ENCODE peak calls at places on chromosomes 5 and 9, in five cellular contexts. Y is body of pancreas, S is fibroblast of pulmonary artery, O is HCT116, X is endothelial cell. K is an unnamed sample.

GRCh38 chr9:98215266-98215665 is 22.8 kb upstream of the CORO2A start:
- DNase-seq in O (no peak), X (no peak), S (no peak), Y (no peak), K (no peak)

GRCh38 chr5:172403822-172404221 is 50.5 kb downstream of the SH3PXD2B start:
- DNase-seq in Y (no peak), X (no peak), S (no peak), O (no peak), K (no peak)

GRCh38 chr5:158406884-158407790 is 548.2 kb upstream of the CLINT1 start:
- DNase-seq in Y (no peak), X (no peak), S (peak; percentile 78), O (no peak), K (no peak)

GRCh38 chr5:1009359-1010180 is 968 bp downstream of the NKD2 start:
- DNase-seq in S (no peak), X (no peak), O (no peak), Y (peak; percentile 8), K (peak; percentile 45)

GRCh38 chr9:116337015-116337414 is 183.4 kb downstream of the PAPPA start:
- DNase-seq in S (peak; percentile 47), O (no peak), X (no peak), Y (no peak), K (no peak)

GRCh38 chr5:169263591-169263990 is 37.3 kb downstream of the SLIT3 start:
- DNase-seq in S (no peak), O (no peak), X (no peak), Y (no peak), K (no peak)

GRCh38 chr5:88544616-88545150 is 276.0 kb upstream of the TMEM161B start:
- DNase-seq in O (no peak), S (no peak), Y (no peak), X (no peak), K (no peak)

GRCh38 chr9:20472646-20473045 is 149.7 kb downstream of the MLLT3 start:
- DNase-seq in S (no peak), Y (no peak), X (no peak), O (no peak), K (no peak)

GRCh38 chr9:108477538-108478006 is 378.2 kb downstream of the ACTL7B start:
- DNase-seq in X (no peak), O (no peak), Y (no peak), S (peak; percentile 88), K (no peak)

GRCh38 chr5:175681045-175681974 is 23.4 kb downstream of the HRH2 start:
- DNase-seq in Y (no peak), X (no peak), O (no peak), S (no peak), K (no peak)

GRCh38 chr9:129141066-129142041 is 30.1 kb downstream of the PTPA start:
- DNase-seq in X (no peak), S (peak; percentile 97), O (no peak), Y (peak; percentile 51), K (peak; percentile 74)

GRCh38 chr9:4769321-4770080 is 23.2 kb upstream of the RCL1 start:
- DNase-seq in Y (no peak), S (peak; percentile 70), O (no peak), X (no peak), K (no peak)

GRCh38 chr5:104800440-104801048 is 1238.0 kb upstream of the NUDT12 start:
- DNase-seq in S (no peak), Y (peak; percentile 41), X (peak; percentile 30), O (peak; percentile 3), K (no peak)

GRCh38 chr5:178790371-178790770 is 59.9 kb upstream of the ZNF354A start:
- DNase-seq in O (no peak), S (no peak), Y (no peak), X (no peak), K (no peak)

GRCh38 chr9:123282343-123283047 is 14.1 kb upstream of the STRBP start:
- DNase-seq in X (no peak), O (peak; percentile 21), Y (peak; percentile 62), S (peak; percentile 4), K (no peak)

GRCh38 chr9:117091529-117091928 is 323.3 kb downstream of the ASTN2 start:
- DNase-seq in S (no peak), Y (no peak), X (no peak), O (no peak), K (no peak)

GRCh38 chr5:140259509-140259908 is 43.4 kb downstream of the PFDN1 start:
- DNase-seq in O (peak; percentile 76), Y (no peak), X (no peak), S (no peak), K (no peak)

GRCh38 chr5:35202319-35203111 is 27.8 kb downstream of the PRLR start:
- DNase-seq in X (peak; percentile 69), Y (peak; percentile 70), O (peak; percentile 36), S (peak; percentile 61), K (no peak)

GRCh38 chr9:105281926-105282325 is 37.5 kb downstream of the SLC44A1 start:
- DNase-seq in X (no peak), O (no peak), Y (no peak), S (no peak), K (no peak)

GRCh38 chr5:37045703-37046102 is 169.1 kb downstream of the NIPBL start:
- DNase-seq in X (no peak), Y (no peak), S (no peak), O (no peak), K (no peak)
- TF ChIP-seq CTCF in X (no peak), Y (no peak), S (no peak), O (no peak), K (no peak)

DNA sequence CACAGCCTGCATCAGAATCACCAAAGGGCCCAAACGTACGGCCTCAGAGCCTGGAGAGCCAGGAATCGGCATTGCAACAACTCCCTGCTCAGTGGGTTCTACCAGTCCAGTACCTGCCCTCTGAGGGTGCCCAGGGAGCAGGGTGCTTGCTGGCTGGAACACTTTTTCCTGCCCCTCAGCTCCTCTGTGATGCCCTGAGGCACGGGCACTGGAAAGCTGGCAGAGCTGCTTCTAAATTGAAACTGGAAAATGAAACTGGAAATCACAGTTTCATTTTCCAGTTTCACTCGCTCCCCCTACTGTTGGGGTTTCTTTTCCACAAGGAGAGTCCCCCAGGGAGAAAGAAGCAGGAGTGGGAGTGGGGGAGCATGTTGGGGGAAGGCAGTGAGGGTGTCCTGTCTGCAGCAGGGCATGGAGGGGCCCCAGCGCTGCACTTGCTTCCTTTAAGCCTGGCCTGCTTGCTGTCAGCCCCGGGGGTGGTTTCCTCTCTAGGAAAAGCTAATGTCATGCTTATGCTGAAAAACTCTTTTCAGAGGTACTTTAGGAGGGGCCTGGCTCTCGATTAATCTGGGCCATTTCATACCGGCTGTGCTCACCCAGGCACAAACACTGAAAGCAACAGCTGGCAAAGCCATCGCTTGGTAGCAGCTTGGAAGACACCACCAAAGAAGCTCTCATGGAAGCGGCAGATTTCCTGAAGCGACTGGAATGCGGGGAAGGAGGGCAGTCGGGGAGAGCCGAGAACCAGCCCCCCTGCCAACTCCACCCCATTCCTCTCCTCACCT is 26.2 kb downstream of the IRF1 start:
- DNase-seq in S (no peak), X (no peak), Y (no peak), O (no peak), K (no peak)
- TF ChIP-seq CTCF in S (peak; percentile 15), X (no peak), Y (no peak), O (no peak), K (no peak)

DNA sequence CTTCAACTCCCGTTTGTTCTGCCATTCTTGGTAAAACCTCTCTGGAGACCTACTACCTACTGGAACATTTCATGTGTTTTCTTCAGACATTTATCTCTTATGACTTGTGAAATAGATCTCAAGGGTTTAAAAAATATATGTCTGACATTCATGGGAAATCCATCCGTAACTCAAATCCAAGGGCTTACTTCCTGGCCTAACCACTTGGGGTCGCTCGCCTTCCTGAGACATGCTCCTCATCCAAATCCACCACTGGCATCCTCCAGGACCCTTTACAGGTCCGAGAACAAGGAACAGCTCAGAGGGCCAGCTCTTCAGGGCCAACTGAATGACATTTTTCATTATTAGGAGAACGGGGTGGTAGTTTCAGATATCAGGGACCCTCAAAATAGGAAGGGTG is 235.1 kb upstream of the TUT7 start:
- DNase-seq in X (peak; percentile 17), O (no peak), Y (no peak), S (no peak), K (no peak)
- TF ChIP-seq CTCF in X (peak; percentile 25), O (no peak), Y (no peak), S (no peak), K (no peak)

GRCh38 chr9:126705767-126706697 is 92.3 kb downstream of the LMX1B start:
- DNase-seq in Y (peak; percentile 77), S (peak; percentile 45), X (peak; percentile 75), O (peak; percentile 40), K (peak; percentile 74)
- TF ChIP-seq CTCF in Y (peak; percentile 61), S (peak; percentile 59), X (peak; percentile 68), O (no peak), K (peak; percentile 77)

DNA sequence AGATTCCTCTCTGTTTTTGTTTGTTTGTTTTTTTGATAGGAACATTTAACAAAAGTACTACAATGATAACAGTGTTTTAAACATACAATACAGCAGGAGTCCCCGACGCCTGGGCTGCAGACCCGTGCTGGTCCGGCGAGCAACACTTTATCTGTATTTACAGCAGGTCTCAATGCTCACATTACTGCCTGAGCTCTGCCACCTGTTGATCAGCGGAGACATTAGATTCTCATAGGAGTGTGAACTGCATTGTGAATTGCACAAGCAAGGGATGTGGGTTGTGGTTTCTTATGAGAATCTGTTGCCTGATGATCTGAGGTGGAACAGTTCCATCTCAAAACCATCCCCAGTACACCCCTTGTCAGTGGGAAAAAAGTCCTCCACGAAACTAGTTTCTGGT is 1068.5 kb upstream of the CDH10 start:
- DNase-seq in Y (no peak), O (no peak), X (peak; percentile 9), S (no peak), K (no peak)
- TF ChIP-seq CTCF in Y (no peak), O (no peak), X (no peak), S (no peak), K (no peak)

GRCh38 chr5:15290953-15291352 is 209.0 kb upstream of the FBXL7 start:
- DNase-seq in X (no peak), S (no peak), O (no peak), Y (no peak), K (no peak)
- TF ChIP-seq CTCF in X (no peak), S (peak; percentile 23), O (no peak), Y (no peak), K (no peak)

DNA sequence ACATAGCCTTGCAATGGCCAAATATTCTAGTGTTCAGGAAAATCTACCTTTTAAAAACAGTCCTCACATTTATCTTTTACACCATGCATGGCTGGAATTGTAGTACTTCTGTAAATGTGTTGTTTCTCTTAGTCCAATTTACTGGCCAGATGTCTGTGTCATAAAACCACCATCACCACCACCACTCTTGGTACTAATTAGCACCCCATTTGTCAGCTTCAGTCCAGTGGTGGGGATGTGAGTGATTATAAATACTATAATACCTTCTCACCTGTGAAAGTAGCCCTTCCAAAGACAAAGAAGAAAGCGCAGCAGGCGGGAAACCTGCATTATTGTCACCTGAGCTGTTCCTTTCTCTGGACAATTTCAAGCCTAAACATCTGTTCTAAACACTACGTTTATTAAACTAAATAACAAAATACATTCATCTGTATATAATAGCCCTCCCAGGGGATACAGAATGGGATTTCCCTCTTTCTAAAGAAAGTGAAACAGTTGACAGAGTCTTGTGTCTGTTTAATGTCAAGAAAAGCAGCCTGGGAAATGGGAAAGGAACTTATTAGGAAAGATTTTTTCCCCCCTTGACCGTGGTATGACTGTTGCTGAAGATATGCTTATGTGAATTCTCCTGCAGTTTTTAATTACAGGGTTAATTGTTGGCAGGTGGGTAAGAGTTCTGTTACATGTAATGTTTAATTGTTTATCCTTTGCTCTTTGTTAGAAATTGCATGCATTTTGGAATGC is 144.5 kb upstream of the NUDT12 start:
- DNase-seq in S (no peak), O (no peak), X (no peak), Y (no peak), K (no peak)
- TF ChIP-seq CTCF in S (no peak), O (no peak), X (no peak), Y (no peak), K (no peak)